ENCODE peak calls at places on chromosomes 12 and 14, in eight cellular contexts. R is HepG2, G is heart left ventricle, A is ovary, K is transverse colon, H is stomach, C is tibial nerve, D is HCT116. S is an unnamed sample.

GRCh38 chr14:68518910-68519686 is 273.8 kb downstream of the ZFP36L1 start:
- DNase-seq in R (no peak), G (peak), A (peak), K (no peak), H (no peak), C (no peak), D (no peak), S (no peak)

GRCh38 chr12:87995581-87996178 is 33.5 kb downstream of the C12orf50 start:
- DNase-seq in R (peak), G (peak), A (peak), K (peak), H (peak), C (peak), D (peak), S (peak)

GRCh38 chr12:24972078-24972477 is 23.2 kb upstream of the BCAT1 start:
- DNase-seq in R (no peak), G (no peak), A (no peak), K (no peak), H (no peak), C (no peak), D (no peak), S (no peak)

GRCh38 chr12:46461459-46461858 is 88.9 kb upstream of the SLC38A2 start:
- DNase-seq in R (no peak), G (no peak), A (peak), K (no peak), H (peak), C (peak), D (no peak), S (no peak)

GRCh38 chr14:37013116-37013515 is 159.3 kb downstream of the SLC25A21 start:
- DNase-seq in R (no peak), G (no peak), A (no peak), K (no peak), H (no peak), C (no peak), D (no peak), S (no peak)

GRCh38 chr12:31585271-31585670 is 5.7 kb downstream of the DENND5B start:
- DNase-seq in R (no peak), G (no peak), A (no peak), K (no peak), H (no peak), C (no peak), D (no peak), S (no peak)

GRCh38 chr12:73984552-73984951 is 553.1 kb upstream of the ATXN7L3B start:
- DNase-seq in R (no peak), G (no peak), A (no peak), K (no peak), H (no peak), C (no peak), D (no peak), S (no peak)

GRCh38 chr14:99534863-99535262 is 53.7 kb downstream of the CCNK start:
- DNase-seq in R (no peak), G (peak), A (no peak), K (no peak), H (no peak), C (no peak), D (no peak), S (no peak)

GRCh38 chr12:91506461-91506860 is 323.8 kb upstream of the DCN start:
- DNase-seq in R (no peak), G (no peak), A (no peak), K (no peak), H (no peak), C (no peak), D (no peak), S (no peak)

GRCh38 chr12:116065561-116065960 is 211.9 kb downstream of the MED13L start:
- DNase-seq in R (no peak), G (no peak), A (no peak), K (no peak), H (no peak), C (peak), D (no peak), S (no peak)

GRCh38 chr12:115983226-115983798 is 294.2 kb downstream of the MED13L start:
- DNase-seq in R (peak), G (no peak), A (no peak), K (no peak), H (no peak), C (no peak), D (no peak), S (no peak)

GRCh38 chr12:99619389-99620158 is 28.0 kb upstream of the GARIN6 start:
- DNase-seq in R (peak), G (no peak), A (no peak), K (no peak), H (no peak), C (no peak), D (peak), S (no peak)

GRCh38 chr12:101327054-101327453 is 47.1 kb downstream of the UTP20 start:
- DNase-seq in R (no peak), G (no peak), A (no peak), K (no peak), H (no peak), C (no peak), D (no peak), S (no peak)

GRCh38 chr12:6074979-6075585 is 49.4 kb downstream of the VWF start:
- DNase-seq in R (no peak), G (peak), A (no peak), K (peak), H (peak), C (no peak), D (no peak), S (peak)

GRCh38 chr12:10190558-10191388 is 11.9 kb downstream of the TMEM52B start:
- DNase-seq in R (peak), G (peak), A (no peak), K (peak), H (peak), C (peak), D (peak), S (peak)

GRCh38 chr14:91373591-91374245 is 43.9 kb downstream of the CCDC88C start:
- DNase-seq in R (no peak), G (no peak), A (no peak), K (no peak), H (no peak), C (no peak), D (no peak), S (no peak)

GRCh38 chr14:64811676-64812075 is 68.0 kb downstream of the SPTB start:
- DNase-seq in R (no peak), G (no peak), A (no peak), K (no peak), H (no peak), C (no peak), D (no peak), S (no peak)

GRCh38 chr12:76264617-76265016 is 83.6 kb downstream of the BBS10 start:
- DNase-seq in R (no peak), G (no peak), A (no peak), K (no peak), H (no peak), C (no peak), D (no peak), S (no peak)

GRCh38 chr14:56659964-56660551 is 80.5 kb downstream of the TMEM260 start:
- DNase-seq in R (peak), G (no peak), A (no peak), K (no peak), H (no peak), C (no peak), D (peak), S (no peak)

GRCh38 chr14:47425302-47425701 is 250.1 kb downstream of the MDGA2 start:
- DNase-seq in R (no peak), G (no peak), A (no peak), K (no peak), H (no peak), C (no peak), D (no peak), S (no peak)

GRCh38 chr14:92204792-92205191 is 83.0 kb downstream of the CPSF2 start:
- DNase-seq in R (no peak), G (no peak), A (no peak), K (no peak), H (no peak), C (no peak), D (no peak), S (no peak)

GRCh38 chr12:49160415-49160814 is 28.5 kb downstream of the TUBA1A start:
- DNase-seq in R (no peak), G (no peak), A (no peak), K (no peak), H (no peak), C (no peak), D (no peak), S (no peak)

GRCh38 chr14:73594491-73594890 is 2.8 kb downstream of the ACOT4 start:
- DNase-seq in R (no peak), G (no peak), A (no peak), K (no peak), H (no peak), C (no peak), D (no peak), S (no peak)

GRCh38 chr14:73591690-73592448 is at the start of gene ACOT4:
- DNase-seq in R (no peak), G (peak), A (no peak), K (peak), H (peak), C (no peak), D (no peak), S (peak)

GRCh38 chr14:73589128-73589527 is 2.5 kb upstream of the ACOT4 start:
- DNase-seq in R (no peak), G (no peak), A (no peak), K (no peak), H (no peak), C (no peak), D (no peak), S (no peak)
- H3K27ac ChIP-seq in R (no peak), G (no peak), A (no peak), K (no peak), H (no peak), C (no peak), D (no peak), S (no peak)

GRCh38 chr12:59070534-59070933 is 150.2 kb upstream of the LRIG3 start:
- DNase-seq in R (no peak), G (no peak), A (no peak), K (no peak), H (no peak), C (no peak), D (no peak), S (no peak)
- TF ChIP-seq POLR2A in R (no peak), G (no peak), A (no peak), K (no peak), H (no peak), C (no peak), D (no peak), S (no peak)

GRCh38 chr12:48007206-48007605 is 2.9 kb upstream of the COL2A1 start:
- DNase-seq in R (no peak), G (no peak), A (no peak), K (no peak), H (no peak), C (no peak), D (no peak), S (no peak)

GRCh38 chr12:48003226-48004038 is 844 bp downstream of the COL2A1 start:
- DNase-seq in R (no peak), G (no peak), A (no peak), K (no peak), H (no peak), C (no peak), D (no peak), S (no peak)

GRCh38 chr12:48004039-48004940 is at the start of gene COL2A1:
- DNase-seq in R (no peak), G (no peak), A (no peak), K (no peak), H (no peak), C (no peak), D (no peak), S (no peak)

GRCh38 chr12:48005750-48006021 is 1.4 kb upstream of the COL2A1 start:
- DNase-seq in R (no peak), G (no peak), A (no peak), K (no peak), H (no peak), C (no peak), D (no peak), S (no peak)

DNA sequence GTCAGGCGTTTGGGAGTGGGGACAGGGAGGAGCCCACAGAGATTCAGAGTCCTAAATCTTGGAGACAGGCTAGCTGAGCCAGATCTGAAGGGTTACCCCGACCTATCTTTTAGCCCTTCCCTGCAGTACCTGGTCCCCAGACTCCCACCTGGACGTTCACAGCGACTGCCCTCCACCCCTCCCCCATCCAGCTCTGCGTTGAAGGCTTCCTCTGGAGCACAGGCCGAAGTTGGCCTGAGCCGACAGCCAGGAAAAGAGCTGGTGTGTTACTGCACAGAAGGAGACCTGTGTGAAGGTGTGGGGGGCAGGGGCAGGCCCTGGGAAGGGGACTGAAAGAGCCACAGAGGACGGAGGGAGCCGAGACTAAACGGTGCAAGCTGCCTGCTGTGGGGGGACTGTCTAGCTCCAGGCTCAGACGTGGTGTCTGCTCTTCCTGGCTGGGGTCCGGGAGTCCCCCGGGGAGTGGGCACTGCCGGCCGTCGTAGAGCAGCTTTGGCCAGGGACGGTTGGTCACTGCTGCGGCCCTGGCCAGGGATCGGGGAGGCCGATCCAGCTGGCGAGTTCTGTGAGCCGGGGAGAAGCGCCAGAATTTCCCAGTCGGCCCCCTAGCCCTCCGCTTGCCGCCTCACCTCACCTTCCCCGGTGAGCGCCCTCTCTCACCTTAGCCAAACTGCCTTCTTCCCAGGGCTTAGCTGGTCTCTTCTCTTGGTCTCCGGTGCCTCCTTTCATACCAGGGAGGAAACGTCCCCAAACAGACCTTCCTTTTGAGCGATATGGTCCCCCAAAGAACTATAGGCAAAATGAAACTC is 869 bp upstream of the COL2A1 start:
- DNase-seq in R (no peak), G (no peak), A (no peak), K (no peak), H (no peak), C (no peak), D (no peak), S (peak)
- H3K4me3 ChIP-seq in R (peak), G (peak), A (no peak), K (peak), H (peak), C (no peak), D (no peak), S (no peak)

DNA sequence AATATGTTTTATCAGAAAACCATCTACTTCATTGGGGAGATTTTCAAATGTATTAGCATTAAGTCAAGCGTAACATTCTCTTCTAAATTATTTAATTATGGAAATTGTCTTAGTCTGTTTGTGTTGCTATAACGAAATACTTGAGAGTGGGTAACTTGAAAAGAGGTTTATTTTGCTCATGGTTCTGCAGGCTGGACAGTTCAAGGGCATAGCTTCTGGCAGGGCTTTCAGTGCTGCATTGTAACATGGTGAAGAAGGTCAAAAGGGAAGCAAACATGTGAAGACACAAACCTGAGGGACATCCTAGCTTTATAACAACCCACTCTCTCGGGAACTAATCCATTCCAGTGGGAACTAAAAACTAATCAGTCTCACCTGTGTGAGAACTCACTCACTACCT is 84.3 kb upstream of the TMPO start:
- DNase-seq in R (no peak), G (no peak), A (no peak), K (no peak), H (no peak), C (no peak), D (no peak), S (no peak)
- H3K27ac ChIP-seq in R (no peak), G (no peak), A (no peak), K (no peak), H (no peak), C (no peak), D (no peak), S (no peak)